ENCODE peak calls at places on chromosomes 12 and 14, in six cellular contexts. K, P, R, E, V and O are unnamed samples.

GRCh38 chr12:106892075-106892474 is 63.6 kb upstream of the TMEM263 start:
- DNase-seq in K (no peak), P (no peak), R (no peak), E (no peak), V (no peak), O (no peak)

GRCh38 chr14:91410781-91411536 is 6.7 kb downstream of the CCDC88C start:
- DNase-seq in K (no peak), P (no peak), R (no peak), E (no peak), V (no peak), O (no peak)

GRCh38 chr14:90061849-90062794 is at the start of gene KCNK13:
- DNase-seq in K (peak; percentile 8), P (no peak), R (peak; percentile 31), E (no peak), V (peak; percentile 71), O (peak; percentile 39)

GRCh38 chr14:103542545-103543088 is 13.6 kb downstream of the TRMT61A start:
- DNase-seq in K (no peak), P (no peak), R (no peak), E (no peak), V (peak; percentile 90), O (no peak)

GRCh38 chr14:81219821-81220487 is 805 bp downstream of the GTF2A1 start:
- DNase-seq in K (peak; percentile 37), P (no peak), R (no peak), E (peak; percentile 6), V (peak; percentile 51), O (no peak)

GRCh38 chr12:29164477-29165163 is 15.5 kb downstream of the FAR2 start:
- DNase-seq in K (peak; percentile 19), P (peak; percentile 55), R (no peak), E (no peak), V (no peak), O (peak; percentile 30)

GRCh38 chr12:95304673-95305198 is 87.1 kb downstream of the VEZT start:
- DNase-seq in K (no peak), P (no peak), R (no peak), E (no peak), V (no peak), O (no peak)

GRCh38 chr14:46573518-46573917 is 78.1 kb downstream of the RPL10L start:
- DNase-seq in K (no peak), P (no peak), R (no peak), E (no peak), V (no peak), O (no peak)

GRCh38 chr12:88993655-88994054 is 358.6 kb downstream of the DUSP6 start:
- DNase-seq in K (peak; percentile 12), P (no peak), R (no peak), E (peak; percentile 36), V (no peak), O (no peak)

GRCh38 chr12:98182791-98183190 is 332.6 kb upstream of the TMPO start:
- DNase-seq in K (no peak), P (no peak), R (no peak), E (no peak), V (no peak), O (no peak)

GRCh38 chr14:104786726-104787675 is 8.5 kb downstream of the AKT1 start:
- DNase-seq in K (no peak), P (no peak), R (no peak), E (no peak), V (no peak), O (no peak)

GRCh38 chr12:123966596-123966995 is 6.0 kb downstream of the CCDC92 start:
- DNase-seq in K (no peak), P (no peak), R (no peak), E (no peak), V (no peak), O (no peak)

GRCh38 chr14:101620821-101621785 is 59.8 kb downstream of the DIO3 start:
- DNase-seq in K (no peak), P (no peak), R (no peak), E (no peak), V (no peak), O (no peak)

GRCh38 chr14:90136904-90137303 is 75.1 kb downstream of the KCNK13 start:
- DNase-seq in K (no peak), P (no peak), R (no peak), E (no peak), V (no peak), O (no peak)

GRCh38 chr14:105195533-105196227 is 14.6 kb upstream of the NUDT14 start:
- DNase-seq in K (no peak), P (no peak), R (no peak), E (no peak), V (no peak), O (no peak)

GRCh38 chr14:55274144-55274543 is 2.9 kb downstream of the FBXO34 start:
- DNase-seq in K (peak; percentile 12), P (no peak), R (no peak), E (no peak), V (no peak), O (no peak)

GRCh38 chr12:62866451-62867082 is 68.4 kb downstream of the PPM1H start:
- DNase-seq in K (peak; percentile 17), P (no peak), R (no peak), E (peak; percentile 68), V (no peak), O (no peak)

GRCh38 chr12:91687052-91688017 is 458.3 kb downstream of the BTG1 start:
- DNase-seq in K (no peak), P (peak; percentile 19), R (no peak), E (no peak), V (no peak), O (no peak)

GRCh38 chr14:105582639-105583038 is 56.3 kb downstream of the TMEM121 start:
- DNase-seq in K (no peak), P (no peak), R (peak; percentile 33), E (peak; percentile 9), V (no peak), O (no peak)

GRCh38 chr14:92892589-92892988 is 30.4 kb upstream of the CHGA start:
- DNase-seq in K (no peak), P (no peak), R (no peak), E (no peak), V (no peak), O (no peak)

GRCh38 chr14:91964724-91965123 is 17.2 kb upstream of the FBLN5 start:
- DNase-seq in K (no peak), P (no peak), R (no peak), E (no peak), V (no peak), O (no peak)

GRCh38 chr12:109744991-109745942 is 31.6 kb downstream of the FAM222A start:
- DNase-seq in K (no peak), P (no peak), R (no peak), E (no peak), V (no peak), O (no peak)

GRCh38 chr12:110786012-110786411 is 43.3 kb upstream of the PPP1CC start:
- DNase-seq in K (no peak), P (no peak), R (no peak), E (no peak), V (no peak), O (no peak)

DNA sequence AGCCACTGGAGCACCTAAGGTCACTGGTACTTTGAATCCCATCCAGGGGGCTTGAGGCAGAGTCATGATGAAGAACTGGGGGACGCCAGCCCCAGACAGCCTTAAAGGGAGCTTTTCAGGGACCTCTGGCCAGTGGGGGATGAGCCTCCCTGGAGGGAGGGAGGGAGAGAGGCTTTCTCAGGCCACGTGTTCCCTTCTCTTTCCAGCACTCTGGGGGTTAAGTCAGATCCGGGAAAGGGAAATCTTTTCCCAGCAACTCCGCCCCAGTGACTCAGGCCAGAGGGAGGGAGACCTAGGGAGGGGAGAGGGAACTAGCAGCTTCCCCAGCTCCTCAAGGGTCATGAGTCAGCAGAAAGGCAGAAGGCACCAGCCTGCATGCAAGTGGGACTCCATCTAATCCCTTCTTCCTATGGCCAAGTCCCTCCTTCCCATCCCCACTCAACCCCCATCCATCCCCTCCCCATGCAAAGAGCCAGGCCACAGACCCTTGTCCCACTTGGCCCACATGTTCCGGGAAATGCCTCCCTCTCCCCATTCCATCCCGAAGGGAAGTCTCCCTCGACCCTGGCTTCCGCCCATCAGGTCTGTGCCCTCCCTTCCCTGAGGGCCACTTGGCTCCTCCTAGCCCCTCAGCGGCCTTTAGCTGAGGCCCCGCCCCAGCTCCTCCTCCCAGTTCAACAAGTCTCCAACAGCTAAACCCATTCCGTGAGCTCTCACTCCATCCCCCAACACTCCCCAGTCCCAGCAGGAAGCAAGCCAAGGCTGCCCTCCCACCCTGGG is 5.6 kb downstream of the TNFRSF1A start:
- DNase-seq in K (peak; percentile 95), P (no peak), R (no peak), E (peak; percentile 94), V (peak; percentile 89), O (no peak)
- TF ChIP-seq POLR2AphosphoS5 in K (peak; percentile 46), P (no peak), R (no peak), E (peak; percentile 95), V (no peak), O (peak; percentile 36)

GRCh38 chr12:99852666-99853065 is 132.1 kb downstream of the ANKS1B start:
- DNase-seq in K (no peak), P (no peak), R (no peak), E (no peak), V (no peak), O (no peak)
- TF ChIP-seq POLR2A in K (no peak), P (no peak), R (no peak), E (no peak), V (no peak), O (no peak)

GRCh38 chr14:20905661-20906060 is 14.5 kb downstream of the RNASE3 start:
- DNase-seq in K (no peak), P (no peak), R (no peak), E (no peak), V (no peak), O (no peak)

GRCh38 chr14:20907214-20907613 is 16.0 kb downstream of the RNASE3 start:
- DNase-seq in K (no peak), P (no peak), R (no peak), E (no peak), V (no peak), O (no peak)

GRCh38 chr14:20904393-20905029 is 13.3 kb downstream of the RNASE3 start:
- DNase-seq in K (peak; percentile 6), P (no peak), R (no peak), E (peak; percentile 16), V (peak; percentile 52), O (no peak)
- TF ChIP-seq TAF1 in K (no peak), P (no peak), R (no peak), E (no peak), V (no peak), O (no peak)

DNA sequence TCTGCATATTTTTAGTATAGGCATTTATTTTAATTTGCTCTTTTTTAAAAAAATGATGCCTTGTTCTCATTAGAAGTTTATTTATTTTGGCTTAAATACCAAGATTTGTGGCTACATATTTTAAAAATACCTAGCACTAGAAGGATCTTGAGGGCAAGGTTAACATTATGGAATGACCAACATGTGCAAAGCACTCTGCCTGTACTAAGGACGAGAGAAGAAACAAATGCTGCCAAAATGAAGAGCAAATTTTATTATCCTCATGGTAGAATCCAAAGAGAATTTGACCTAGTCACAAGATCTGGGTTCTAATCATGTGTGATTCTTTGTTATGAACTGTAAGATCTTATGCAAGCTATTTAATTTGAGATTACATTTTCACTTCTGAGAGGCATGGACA is 2.8 kb downstream of the CAND1 start:
- DNase-seq in K (no peak), P (no peak), R (no peak), E (no peak), V (no peak), O (no peak)
- TF ChIP-seq POLR2AphosphoS5 in K (no peak), P (no peak), R (no peak), E (no peak), V (no peak), O (no peak)